ENCODE peak calls at places on chromosomes 5 and 9, in four cellular contexts. A, K, B and G are unnamed samples.

GRCh38 chr9:70902171-70902570 is 219.2 kb downstream of the TRPM3 start:
- DNase-seq in A (no peak), K (no peak), B (no peak), G (no peak)

GRCh38 chr9:655875-656274 is 185.6 kb upstream of the DMRT1 start:
- DNase-seq in A (peak; percentile 53), K (peak; percentile 64), B (peak; percentile 90), G (no peak)

GRCh38 chr5:95530441-95530840 is 24.3 kb downstream of the SKIC3 start:
- DNase-seq in A (no peak), K (no peak), B (no peak), G (peak; percentile 27)

GRCh38 chr5:102668220-102668930 is 86.7 kb upstream of the PAM start:
- DNase-seq in A (no peak), K (no peak), B (no peak), G (no peak)

GRCh38 chr9:112917027-112917986 is 26.6 kb upstream of the SLC46A2 start:
- DNase-seq in A (no peak), K (no peak), B (no peak), G (no peak)

GRCh38 chr9:131262327-131263032 is 13.8 kb downstream of the FAM78A start:
- DNase-seq in A (no peak), K (no peak), B (no peak), G (no peak)

GRCh38 chr9:114538241-114538640 is 33.0 kb upstream of the WHRN start:
- DNase-seq in A (no peak), K (no peak), B (no peak), G (no peak)

GRCh38 chr5:134662971-134663370 is 14.4 kb downstream of the SEC24A start:
- DNase-seq in A (no peak), K (no peak), B (no peak), G (no peak)

GRCh38 chr9:80878556-80878955 is 810.8 kb downstream of the TLE1 start:
- DNase-seq in A (no peak), K (no peak), B (no peak), G (no peak)

GRCh38 chr5:108303086-108303485 is 78.8 kb downstream of the FBXL17 start:
- DNase-seq in A (no peak), K (no peak), B (no peak), G (no peak)

GRCh38 chr5:121008041-121008440 is 543.9 kb downstream of the PRR16 start:
- DNase-seq in A (no peak), K (no peak), B (no peak), G (no peak)

GRCh38 chr5:72392326-72392733 is 72.2 kb downstream of the PTCD2 start:
- DNase-seq in A (no peak), K (no peak), B (peak; percentile 33), G (peak; percentile 59)

GRCh38 chr5:6026766-6027165 is 351.6 kb downstream of the MED10 start:
- DNase-seq in A (no peak), K (no peak), B (no peak), G (no peak)

GRCh38 chr9:98955259-98955658 is 11.6 kb downstream of the COL15A1 start:
- DNase-seq in A (no peak), K (no peak), B (no peak), G (no peak)

GRCh38 chr9:89635816-89636215 is 31.0 kb downstream of the GADD45G start:
- DNase-seq in A (no peak), K (no peak), B (no peak), G (no peak)

GRCh38 chr5:96687812-96688453 is 25.8 kb downstream of the CAST start:
- DNase-seq in A (no peak), K (no peak), B (no peak), G (no peak)

GRCh38 chr9:36543916-36544315 is 28.8 kb upstream of the MELK start:
- DNase-seq in A (peak; percentile 17), K (no peak), B (no peak), G (no peak)

GRCh38 chr5:10301842-10302610 is 5.7 kb downstream of the CMBL start:
- DNase-seq in A (peak; percentile 34), K (peak; percentile 91), B (peak; percentile 83), G (no peak)

GRCh38 chr5:15573594-15573993 is 73.6 kb downstream of the FBXL7 start:
- DNase-seq in A (no peak), K (no peak), B (no peak), G (no peak)

GRCh38 chr9:37034938-37035471 is 937 bp upstream of the PAX5 start:
- DNase-seq in A (no peak), K (no peak), B (no peak), G (no peak)

GRCh38 chr9:82604947-82605656 is 457.8 kb downstream of the RASEF start:
- DNase-seq in A (no peak), K (no peak), B (peak; percentile 23), G (no peak)

GRCh38 chr5:126917918-126918623 is 112.3 kb downstream of the MARCHF3 start:
- DNase-seq in A (no peak), K (peak; percentile 50), B (no peak), G (peak; percentile 14)

GRCh38 chr5:100576217-100576751 is 41.1 kb downstream of the FAM174A start:
- DNase-seq in A (no peak), K (no peak), B (no peak), G (no peak)

GRCh38 chr5:40623480-40624420 is 56.0 kb upstream of the PTGER4 start:
- DNase-seq in A (no peak), K (no peak), B (no peak), G (no peak)

GRCh38 chr5:132661231-132662003 is 3.4 kb downstream of the IL13 start:
- DNase-seq in A (no peak), K (no peak), B (no peak), G (no peak)

GRCh38 chr5:149143470-149143869 is 2.2 kb downstream of the ABLIM3 start:
- DNase-seq in A (peak; percentile 49), K (no peak), B (peak; percentile 49), G (no peak)

GRCh38 chr9:74493512-74493911 is 3.6 kb upstream of the RORB start:
- DNase-seq in A (no peak), K (no peak), B (no peak), G (no peak)
- H3K27ac ChIP-seq in A (no peak overlapping the region), K (no peak overlapping the region), B (no peak overlapping the region), G (no peak overlapping the region)

GRCh38 chr9:4663956-4664355 is 1.9 kb downstream of the PLPP6 start:
- DNase-seq in A (no peak), K (no peak), B (no peak), G (no peak)

GRCh38 chr9:4667681-4668080 is 1.4 kb upstream of the SPATA6L start:
- DNase-seq in A (no peak), K (no peak), B (no peak), G (no peak)

GRCh38 chr9:4668604-4669003 is 2.3 kb upstream of the SPATA6L start:
- DNase-seq in A (no peak), K (no peak), B (no peak), G (no peak)

GRCh38 chr9:4665357-4665756 is 923 bp downstream of the SPATA6L start:
- DNase-seq in A (no peak), K (no peak), B (no peak), G (no peak)

DNA sequence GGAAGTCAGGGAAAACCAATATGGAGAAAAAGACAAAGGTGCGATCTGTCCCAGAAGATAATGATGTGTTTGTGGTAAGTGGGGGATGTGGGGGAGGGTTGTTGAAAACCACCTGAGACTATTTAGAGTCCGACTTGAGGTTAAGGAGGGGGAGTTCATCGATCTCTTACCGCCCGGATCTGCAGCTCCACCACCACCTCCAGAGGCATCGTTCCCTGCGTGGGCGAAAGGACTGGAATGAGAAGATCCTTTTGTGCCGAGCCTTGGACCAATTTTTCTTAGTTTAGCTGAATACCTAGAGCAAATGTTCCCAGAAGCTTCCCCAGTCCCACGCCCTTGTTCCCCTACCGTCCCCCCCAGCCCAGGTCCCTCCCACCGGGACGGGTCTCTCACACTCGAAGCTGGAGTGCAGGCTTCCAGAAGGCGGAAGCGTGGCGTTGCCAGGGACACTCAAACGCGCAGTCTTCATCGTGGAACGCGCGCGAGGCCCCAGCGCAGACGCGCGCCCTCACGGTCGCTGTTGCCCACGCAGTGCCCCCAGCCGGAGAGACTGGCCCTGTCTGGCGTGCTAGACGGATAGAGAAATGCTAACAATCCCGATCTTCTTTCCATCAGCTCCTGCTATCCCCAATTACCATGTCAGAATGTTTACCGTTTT is at the start of gene SPATA6L:
- DNase-seq in A (peak; percentile 73), K (peak; percentile 90), B (peak; percentile 73), G (no peak)
- H3K27ac ChIP-seq in A (peak within 1 kb of the TSS; percentile 70), K (peak within 1 kb of the TSS; percentile 80), B (peak within 1 kb of the TSS; percentile 45), G (peak within 1 kb of the TSS; percentile 75)

DNA sequence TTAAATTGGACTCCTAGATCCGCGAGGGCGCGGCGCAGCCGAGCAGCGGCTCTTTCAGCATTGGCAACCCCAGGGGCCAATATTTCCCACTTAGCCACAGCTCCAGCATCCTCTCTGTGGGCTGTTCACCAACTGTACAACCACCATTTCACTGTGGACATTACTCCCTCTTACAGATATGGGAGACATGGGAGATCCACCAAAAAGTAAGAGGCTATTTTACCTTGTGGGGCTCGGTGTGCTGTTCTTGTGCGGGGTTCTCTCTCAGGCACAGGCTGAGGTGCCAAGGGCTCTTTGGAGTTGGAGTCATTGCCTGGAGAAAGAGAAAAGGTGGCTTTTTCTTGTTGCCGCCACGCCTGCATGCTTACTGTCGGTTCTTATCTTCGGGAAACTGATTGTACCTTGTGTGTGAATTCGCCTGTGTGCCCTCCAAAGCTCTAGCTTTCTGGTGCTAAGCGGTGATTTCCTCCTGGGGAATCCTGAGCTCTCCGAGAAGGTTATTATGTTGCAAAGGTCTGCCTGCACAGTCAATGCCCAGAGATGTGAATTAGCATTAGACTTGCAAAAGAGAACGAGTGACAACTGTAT is 340 bp downstream of the ISL1 start:
- DNase-seq in A (no peak), K (no peak), B (no peak), G (no peak)
- H3K27ac ChIP-seq in A (no peak overlapping the region), K (no peak overlapping the region), B (no peak overlapping the region), G (peak overlapping the region; percentile 40)

DNA sequence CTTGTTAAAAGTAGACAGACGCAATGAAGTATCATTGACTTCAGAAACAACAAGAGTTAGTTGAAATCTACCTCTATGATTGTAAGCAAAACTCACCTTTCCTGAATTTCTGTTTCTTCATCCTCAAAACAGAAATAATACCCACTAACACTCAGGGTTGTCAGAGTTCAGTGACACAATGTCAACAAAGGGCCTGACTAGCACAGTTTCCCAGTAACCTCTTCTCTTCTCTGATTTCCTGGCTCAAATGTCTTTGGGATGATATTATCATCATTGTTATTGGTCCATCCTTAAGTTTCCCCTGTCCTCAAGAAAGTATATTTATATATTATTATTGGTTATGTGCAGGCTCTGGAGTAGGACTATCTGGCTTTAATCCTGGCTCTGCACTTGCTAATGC is 35.9 kb upstream of the MAN2A1 start:
- DNase-seq in A (no peak), K (no peak), B (no peak), G (no peak)
- H3K27ac ChIP-seq in A (no peak overlapping the region), K (no peak overlapping the region), B (no peak overlapping the region), G (no peak overlapping the region)

GRCh38 chr5:142378737-142379365 is 54.0 kb upstream of the SPRY4 start:
- DNase-seq in A (no peak), K (no peak), B (no peak), G (no peak)

DNA sequence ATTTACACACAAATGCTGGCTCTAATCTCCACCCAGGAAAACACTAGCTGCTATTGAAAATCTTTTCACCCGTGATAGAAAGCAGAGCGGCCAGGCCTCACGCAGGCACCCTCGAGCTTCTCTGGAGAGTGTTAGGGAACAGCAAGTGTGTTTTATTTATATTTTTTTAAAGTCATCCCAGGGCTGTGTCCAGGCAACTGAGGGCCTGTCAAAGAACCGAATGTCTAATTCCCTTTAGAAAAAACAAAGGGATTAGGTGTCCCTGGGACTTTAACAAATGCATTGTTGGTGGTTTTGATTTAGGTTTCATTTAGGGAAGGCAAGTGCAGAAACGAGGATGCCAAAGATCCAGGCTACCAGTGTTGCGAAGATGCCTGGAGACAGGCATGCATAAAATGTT is 51.2 kb upstream of the SPRY4 start:
- DNase-seq in A (no peak), K (no peak), B (no peak), G (no peak)
- H3K27ac ChIP-seq in A (no peak overlapping the region), K (no peak overlapping the region), B (no peak overlapping the region), G (no peak overlapping the region)